ENCODE peak calls at places on chromosome 11, in seven cellular contexts. Q is LHCN-M2, B is left ventricle myocardium inferior, U is AG04450, P is A549, X is choroid plexus epithelial cell, L is kidney epithelial cell. S is an unnamed sample.

GRCh38 chr11:47020793-47021624 is 84.4 kb downstream of the CSTPP1 start:
- DNase-seq in Q (peak), B (no peak), U (no peak), P (no peak), X (peak), L (no peak), S (no peak)

GRCh38 chr11:64044730-64045386 is 9.1 kb downstream of the FLRT1 start:
- DNase-seq in Q (no peak), B (no peak), U (no peak), P (no peak), X (no peak), L (no peak), S (no peak)

GRCh38 chr11:73266644-73267015 is 5.5 kb upstream of the P2RY6 start:
- DNase-seq in Q (peak), B (no peak), U (no peak), P (no peak), X (no peak), L (no peak), S (no peak)

GRCh38 chr11:64352099-64353005 is 6.6 kb upstream of the RPS6KA4 start:
- DNase-seq in Q (peak), B (no peak), U (no peak), P (no peak), X (no peak), L (no peak), S (no peak)

GRCh38 chr11:66856496-66857233 is at the start of gene LRFN4:
- DNase-seq in Q (no peak), B (peak), U (no peak), P (peak), X (no peak), L (no peak), S (no peak)

GRCh38 chr11:73528013-73528412 is 69.9 kb downstream of the FAM168A start:
- DNase-seq in Q (no peak), B (no peak), U (no peak), P (no peak), X (no peak), L (no peak), S (no peak)

GRCh38 chr11:111019931-111020381 is 225.6 kb upstream of the POU2AF2 start:
- DNase-seq in Q (peak), B (no peak), U (no peak), P (no peak), X (peak), L (no peak), S (no peak)

GRCh38 chr11:104899226-104899625 is 966 bp upstream of the CASP12 start:
- DNase-seq in Q (no peak), B (no peak), U (no peak), P (no peak), X (no peak), L (no peak), S (no peak)

GRCh38 chr11:65189191-65189590 is 7.5 kb downstream of the CAPN1 start:
- DNase-seq in Q (no peak), B (no peak), U (no peak), P (no peak), X (no peak), L (no peak), S (no peak)

GRCh38 chr11:11740081-11740702 is 101.6 kb upstream of the USP47 start:
- DNase-seq in Q (no peak), B (no peak), U (no peak), P (no peak), X (no peak), L (no peak), S (no peak)

GRCh38 chr11:21949741-21950413 is 243.0 kb upstream of the ANO5 start:
- DNase-seq in Q (no peak), B (no peak), U (no peak), P (peak), X (no peak), L (no peak), S (no peak)

GRCh38 chr11:19400296-19400695 is 159.6 kb upstream of the E2F8 start:
- DNase-seq in Q (no peak), B (no peak), U (no peak), P (no peak), X (no peak), L (no peak), S (no peak)

GRCh38 chr11:57885298-57886035 is 123.9 kb downstream of the CTNND1 start:
- DNase-seq in Q (peak), B (no peak), U (no peak), P (peak), X (peak), L (no peak), S (peak)

GRCh38 chr11:119977881-119978280 is 160.0 kb downstream of the TRIM29 start:
- DNase-seq in Q (no peak), B (no peak), U (no peak), P (no peak), X (no peak), L (no peak), S (no peak)

GRCh38 chr11:124763156-124763947 is 1.3 kb upstream of the ESAM start:
- DNase-seq in Q (peak), B (peak), U (no peak), P (peak), X (peak), L (no peak), S (peak)

GRCh38 chr11:111528557-111528956 is 12.0 kb upstream of the LAYN start:
- DNase-seq in Q (no peak), B (no peak), U (no peak), P (no peak), X (no peak), L (no peak), S (no peak)

GRCh38 chr11:90414221-90414620 is 191.4 kb upstream of the CHORDC1 start:
- DNase-seq in Q (no peak), B (no peak), U (no peak), P (no peak), X (no peak), L (no peak), S (no peak)

GRCh38 chr11:57667715-57668466 is at the start of gene ZDHHC5:
- DNase-seq in Q (peak), B (peak), U (peak), P (peak), X (peak), L (peak), S (peak)

GRCh38 chr11:10197091-10197490 is 96.9 kb downstream of the SBF2 start:
- DNase-seq in Q (no peak), B (no peak), U (no peak), P (no peak), X (no peak), L (no peak), S (no peak)

GRCh38 chr11:60165538-60165937 is 17.3 kb downstream of the MS4A6A start:
- DNase-seq in Q (no peak), B (no peak), U (no peak), P (no peak), X (no peak), L (no peak), S (no peak)

GRCh38 chr11:76889414-76889975 is 28.8 kb downstream of the ACER3 start:
- DNase-seq in Q (no peak), B (no peak), U (no peak), P (no peak), X (peak), L (no peak), S (no peak)

GRCh38 chr11:64916040-64916847 is 765 bp downstream of the ATG2A start:
- DNase-seq in Q (peak), B (no peak), U (no peak), P (peak), X (peak), L (no peak), S (peak)

GRCh38 chr11:6692128-6692527 is 9.0 kb upstream of the MRPL17 start:
- DNase-seq in Q (no peak), B (no peak), U (no peak), P (no peak), X (no peak), L (no peak), S (no peak)

GRCh38 chr11:94909371-94909820 is 64.0 kb downstream of the CWC15 start:
- DNase-seq in Q (peak), B (no peak), U (no peak), P (no peak), X (peak), L (no peak), S (peak)

GRCh38 chr11:61828629-61829407 is 718 bp downstream of the FADS2 start:
- DNase-seq in Q (no peak), B (peak), U (no peak), P (peak), X (peak), L (no peak), S (peak)

GRCh38 chr11:80084614-80085013 is 643.8 kb upstream of the TENM4 start:
- DNase-seq in Q (peak), B (no peak), U (no peak), P (no peak), X (no peak), L (no peak), S (no peak)

S was measured in astrocyte of the hippocampus.